ENCODE peak calls at places on chromosomes 11 and 22, in four cellular contexts. W is A549, C is stomach, L is kidney. K is an unnamed sample. For H3K9me3, the result is how much of the 10 kb centered on the place peaks cover.

GRCh38 chr11:35486446-35486845 is 39.0 kb downstream of the PAMR1 start:
- DNase-seq in W (peak), L (no peak), C (no peak), K (no peak)

GRCh38 chr11:61045271-61045670 is 57.0 kb upstream of the CD5 start:
- DNase-seq in C (no peak), W (no peak), L (no peak), K (no peak)

GRCh38 chr22:30742291-30743256 is 47.9 kb downstream of the OSBP2 start:
- DNase-seq in W (no peak), L (no peak), C (no peak), K (no peak)

GRCh38 chr11:70580036-70580805 is 181.9 kb downstream of the CTTN start:
- DNase-seq in C (no peak), L (peak), W (no peak), K (peak)

GRCh38 chr22:22463855-22464540 is 44.5 kb downstream of the ZNF280B start:
- DNase-seq in L (no peak), C (peak), W (peak), K (peak)

GRCh38 chr22:35620624-35621245 is 3.6 kb upstream of the MB start:
- DNase-seq in C (no peak), L (peak), W (no peak), K (no peak)

GRCh38 chr11:44899959-44900358 is 50.7 kb downstream of the TP53I11 start:
- DNase-seq in C (no peak), L (no peak), W (peak), K (peak)

GRCh38 chr11:31643831-31644230 is 134.3 kb downstream of the ELP4 start:
- DNase-seq in C (no peak), L (no peak), W (peak), K (no peak)

GRCh38 chr11:44883277-44883676 is 67.4 kb downstream of the TP53I11 start:
- DNase-seq in L (no peak), W (no peak), C (peak), K (no peak)

GRCh38 chr11:72736452-72737069 is 15.6 kb downstream of the ARAP1 start:
- DNase-seq in C (no peak), L (peak), W (peak), K (peak)

GRCh38 chr22:46425011-46425410 is 89.5 kb downstream of the TRMU start:
- DNase-seq in C (no peak), L (no peak), W (no peak), K (no peak)

GRCh38 chr22:27667121-27667843 is 134.3 kb downstream of the MN1 start:
- DNase-seq in C (no peak), W (no peak), L (no peak), K (no peak)

GRCh38 chr11:95750101-95750500 is 39.5 kb downstream of the FAM76B start:
- DNase-seq in L (no peak), C (no peak), W (no peak), K (no peak)

GRCh38 chr11:57277845-57278720 is 41.0 kb upstream of the APLNR start:
- DNase-seq in W (peak), C (peak), L (peak), K (peak)

GRCh38 chr11:31958086-31958735 is 132.7 kb upstream of the RCN1 start:
- DNase-seq in W (peak), L (no peak), C (peak), K (peak)

GRCh38 chr11:75406338-75406777 is 7.0 kb downstream of the RPS3 start:
- DNase-seq in C (no peak), L (no peak), W (no peak), K (no peak)

GRCh38 chr11:95092549-95093324 is 3.1 kb downstream of the ENDOD1 start:
- DNase-seq in W (peak), L (no peak), C (no peak), K (no peak)

GRCh38 chr11:59918987-59919589 is 19.1 kb upstream of the OOSP1 start:
- DNase-seq in C (peak), L (no peak), W (peak), K (no peak)

GRCh38 chr11:45662665-45663485 is 2.5 kb downstream of the CHST1 start:
- DNase-seq in C (no peak), L (peak), W (peak), K (no peak)

GRCh38 chr22:46247443-46247975 is 2.6 kb downstream of the CDPF1 start:
- DNase-seq in C (no peak), W (no peak), L (no peak), K (no peak)

GRCh38 chr11:37465221-37465620 is 867.2 kb upstream of the RAG2 start:
- DNase-seq in L (no peak), W (no peak), C (no peak), K (no peak)

GRCh38 chr11:120739780-120740179 is 228.2 kb downstream of the GRIK4 start:
- DNase-seq in L (no peak), C (no peak), W (no peak), K (no peak)

GRCh38 chr11:73388241-73389133 is 12.3 kb downstream of the RELT start:
- DNase-seq in W (no peak), C (peak), L (peak), K (no peak)

GRCh38 chr11:60310407-60310998 is 16.6 kb upstream of the MS4A6E start:
- DNase-seq in L (no peak), W (no peak), C (no peak), K (no peak)

GRCh38 chr11:43852057-43852636 is 28.5 kb upstream of the ALKBH3 start:
- DNase-seq in W (peak), L (no peak), C (peak), K (peak)

GRCh38 chr11:125165111-125165663 is 636 bp downstream of the PKNOX2 start:
- DNase-seq in C (peak), W (peak), L (peak), K (peak)

GRCh38 chr11:30586251-30587144 is at the start of gene MPPED2:
- DNase-seq in W (peak), L (peak), C (no peak), K (peak)

GRCh38 chr11:31355131-31355530 is 14.4 kb downstream of the DCDC1 start:
- DNase-seq in C (no peak), L (no peak), W (no peak), K (no peak)

GRCh38 chr11:105181100-105181499 is 41.5 kb upstream of the CARD18 start:
- DNase-seq in W (no peak), C (no peak), L (no peak), K (no peak)

GRCh38 chr11:26297179-26297970 is 34.6 kb upstream of the ANO3 start:
- DNase-seq in W (peak), C (no peak), L (no peak), K (no peak)

GRCh38 chr11:107482234-107482633 is 24.6 kb upstream of the CWF19L2 start:
- DNase-seq in C (no peak), W (no peak), L (no peak), K (no peak)

GRCh38 chr22:27526851-27527250 is 274.7 kb downstream of the MN1 start:
- DNase-seq in C (no peak), L (no peak), W (no peak), K (no peak)

GRCh38 chr11:120352405-120352804 is 16.2 kb downstream of the ARHGEF12 start:
- DNase-seq in C (no peak), L (no peak), W (no peak), K (no peak)

GRCh38 chr11:121304750-121305149 is 12.2 kb downstream of the SC5D start:
- DNase-seq in W (no peak), C (no peak), L (no peak), K (no peak)

GRCh38 chr22:46047841-46048595 is 71.1 kb upstream of the WNT7B start:
- DNase-seq in C (peak), W (no peak), L (peak), K (no peak)

GRCh38 chr11:14202263-14203173 is 156.5 kb downstream of the RRAS2 start:
- DNase-seq in W (no peak), L (no peak), C (no peak), K (no peak)

GRCh38 chr11:267491-267994 is 10.7 kb upstream of the NLRP6 start:
- DNase-seq in W (peak), L (peak), C (peak), K (no peak)

DNA sequence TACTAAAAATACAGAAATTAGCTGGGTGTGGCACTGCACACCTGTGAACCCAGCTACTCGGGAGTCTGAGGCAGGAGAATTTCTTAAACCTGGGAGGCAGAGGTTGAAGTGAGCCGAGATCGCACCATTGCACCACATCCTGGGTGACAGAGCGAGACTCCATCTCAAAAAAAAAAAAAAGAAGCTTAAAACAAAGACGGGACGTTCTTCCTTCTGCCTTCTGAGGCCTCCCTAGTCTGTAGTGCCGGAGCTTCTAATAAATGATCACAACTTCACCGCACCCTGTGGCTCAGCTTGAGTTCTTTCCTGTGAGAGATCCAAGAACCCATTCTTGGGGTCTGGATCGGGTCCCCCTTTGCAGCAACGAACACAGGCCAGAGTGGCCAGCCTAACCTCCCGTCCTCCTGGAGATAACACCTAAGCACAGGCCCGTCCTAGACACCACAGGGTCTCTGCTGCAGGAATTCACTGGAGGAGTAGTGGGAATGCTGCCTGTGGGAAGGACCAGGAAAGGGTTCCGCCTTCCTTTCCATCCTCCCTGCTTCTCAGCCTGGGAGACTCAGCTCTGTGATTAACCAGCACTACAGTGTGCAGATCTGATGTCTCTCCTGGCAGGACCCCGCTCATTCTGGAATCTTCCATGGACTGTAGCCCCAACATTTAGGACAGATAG is 2.2 kb upstream of the APOBEC3H start:
- DNase-seq in C (no peak), L (no peak), W (no peak), K (no peak)
- H3K27ac ChIP-seq in C (no peak), L (no peak), W (no peak), K (no peak)

DNA sequence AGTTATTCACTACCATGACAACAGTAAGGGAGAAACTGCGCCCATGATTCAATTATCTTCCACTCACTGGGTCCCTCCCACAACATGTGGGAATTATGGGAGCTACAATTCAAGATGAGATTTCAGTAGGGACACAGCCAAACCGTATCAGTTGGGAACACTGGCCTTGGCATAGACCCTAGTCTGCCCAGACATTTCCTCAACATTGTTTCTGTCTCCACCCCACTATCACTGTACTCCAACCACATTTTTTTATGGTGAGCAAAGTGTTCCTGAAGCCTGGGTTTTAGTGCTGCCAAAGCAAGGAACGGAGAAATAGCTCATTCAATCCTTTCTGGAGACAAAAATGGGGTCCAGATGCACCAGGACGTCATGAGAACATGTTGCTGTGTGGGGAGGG is 122.6 kb upstream of the CCDC179 start:
- DNase-seq in W (no peak), C (no peak), L (no peak), K (no peak)
- H3K9me3 ChIP-seq in W (under half), C (under half), L (under half), K (under half)

DNA sequence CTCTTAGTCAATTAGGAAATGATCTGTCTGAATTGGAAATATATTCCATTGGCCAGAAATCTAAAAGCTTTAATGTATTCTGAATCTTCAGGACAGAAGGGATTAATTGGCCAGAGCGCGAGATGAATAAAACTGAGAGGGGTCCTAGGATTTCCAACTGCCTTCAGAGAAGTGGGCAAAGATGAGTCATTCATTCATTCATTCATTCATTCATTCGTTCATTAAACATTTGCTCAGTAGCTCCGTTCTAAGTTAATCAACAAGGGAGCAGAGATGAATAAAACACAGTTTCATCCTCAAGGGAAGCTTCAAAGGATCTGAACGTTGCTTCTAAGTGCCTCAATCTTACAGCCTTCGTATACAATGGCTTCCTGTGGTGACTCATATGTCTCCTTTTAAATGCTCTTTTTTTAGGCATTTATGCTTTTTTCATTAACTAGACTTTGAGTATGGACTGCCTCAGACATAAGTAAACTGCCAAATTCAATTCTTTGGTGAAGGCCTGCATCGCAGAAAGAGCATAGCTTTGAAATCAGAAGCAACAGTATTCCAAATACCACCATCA is 537.4 kb upstream of the CCDC90B start:
- DNase-seq in W (no peak), L (no peak), C (no peak), K (no peak)
- TF ChIP-seq CTCF in W (no peak), L (no peak), C (no peak), K (no peak)

GRCh38 chr11:77396305-77396704 is 77.6 kb downstream of the PAK1 start:
- DNase-seq in C (no peak), L (no peak), W (no peak), K (no peak)
- H3K27ac ChIP-seq in C (no peak), L (no peak), W (no peak), K (no peak)

DNA sequence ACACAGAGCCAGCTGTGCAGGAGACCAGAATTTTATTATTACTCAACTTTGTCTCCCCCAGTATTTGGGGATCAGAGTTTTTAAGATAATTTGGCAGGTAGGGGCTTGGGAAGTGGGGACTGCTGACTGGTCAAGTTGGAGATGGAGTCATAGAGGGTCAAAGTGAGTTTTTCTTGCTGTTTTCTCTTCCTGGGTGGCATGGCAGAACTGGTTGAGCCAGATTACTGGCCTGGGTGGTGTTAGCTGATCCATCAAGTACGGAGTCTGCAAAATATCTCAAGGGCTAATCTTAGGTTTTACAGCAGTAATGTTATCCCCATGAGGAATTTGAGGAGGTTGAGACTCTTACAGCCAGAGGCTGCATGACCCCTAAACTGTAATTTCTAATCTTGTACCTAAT is 153.5 kb downstream of the OR4C45 start:
- DNase-seq in W (no peak), C (no peak), L (no peak), K (no peak)
- H3K9me3 ChIP-seq in W (under half), C (under half), L (under half), K (under half)

GRCh38 chr22:17997456-17997855 is 26.9 kb downstream of the MICAL3 start:
- DNase-seq in W (no peak), C (no peak), L (no peak), K (no peak)

GRCh38 chr22:18000441-18001039 is 23.8 kb downstream of the MICAL3 start:
- DNase-seq in W (no peak), C (no peak), L (peak), K (peak)

GRCh38 chr22:17999851-18000250 is 24.5 kb downstream of the MICAL3 start:
- DNase-seq in L (no peak), W (no peak), C (no peak), K (no peak)

GRCh38 chr22:17998913-17999312 is 25.4 kb downstream of the MICAL3 start:
- DNase-seq in L (no peak), C (no peak), W (no peak), K (no peak)

GRCh38 chr22:18001040-18001893 is 23.1 kb downstream of the MICAL3 start:
- DNase-seq in C (peak), L (peak), W (peak), K (peak)
- TF ChIP-seq CTCF in C (no peak), L (peak), W (peak), K (no peak)

GRCh38 chr11:116422556-116422955 is 350.2 kb downstream of the BUD13 start:
- DNase-seq in C (no peak), L (no peak), W (no peak), K (no peak)
- H3K27ac ChIP-seq in C (no peak), L (no peak), W (no peak), K (no peak)

DNA sequence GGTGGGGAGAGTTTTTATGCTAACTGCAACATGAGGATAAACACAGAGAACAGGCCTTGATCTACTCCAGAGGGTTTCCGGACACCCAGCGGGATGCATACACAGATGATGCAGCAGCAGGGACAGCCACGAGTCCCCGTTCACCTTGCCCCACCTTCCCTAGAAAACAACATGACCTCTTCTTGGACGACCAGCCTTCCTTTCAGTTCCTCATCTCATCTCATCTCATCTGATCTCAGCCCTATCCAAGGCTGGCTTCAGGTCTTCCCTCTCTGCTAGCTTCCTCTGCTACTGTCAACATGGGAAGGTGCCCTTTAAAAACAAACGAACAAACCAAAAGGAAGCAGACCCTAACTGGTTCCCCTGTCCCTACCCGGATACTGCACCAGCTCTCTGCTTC is 1356.2 kb downstream of the TBC1D22A start:
- DNase-seq in L (no peak), W (no peak), C (no peak), K (no peak)
- H3K9me3 ChIP-seq in L (under half), W (under half), C (under half), K (under half)

GRCh38 chr22:40157546-40157945 is 20.2 kb upstream of the TNRC6B start:
- DNase-seq in C (no peak), W (no peak), L (no peak), K (no peak)

GRCh38 chr22:40153186-40153585 is 24.5 kb upstream of the TNRC6B start:
- DNase-seq in W (no peak), C (no peak), L (no peak), K (no peak)

GRCh38 chr22:40153705-40154104 is 24.0 kb upstream of the TNRC6B start:
- DNase-seq in C (no peak), L (no peak), W (no peak), K (no peak)

GRCh38 chr22:40161182-40161581 is 16.5 kb upstream of the TNRC6B start:
- DNase-seq in L (no peak), W (no peak), C (no peak), K (no peak)

DNA sequence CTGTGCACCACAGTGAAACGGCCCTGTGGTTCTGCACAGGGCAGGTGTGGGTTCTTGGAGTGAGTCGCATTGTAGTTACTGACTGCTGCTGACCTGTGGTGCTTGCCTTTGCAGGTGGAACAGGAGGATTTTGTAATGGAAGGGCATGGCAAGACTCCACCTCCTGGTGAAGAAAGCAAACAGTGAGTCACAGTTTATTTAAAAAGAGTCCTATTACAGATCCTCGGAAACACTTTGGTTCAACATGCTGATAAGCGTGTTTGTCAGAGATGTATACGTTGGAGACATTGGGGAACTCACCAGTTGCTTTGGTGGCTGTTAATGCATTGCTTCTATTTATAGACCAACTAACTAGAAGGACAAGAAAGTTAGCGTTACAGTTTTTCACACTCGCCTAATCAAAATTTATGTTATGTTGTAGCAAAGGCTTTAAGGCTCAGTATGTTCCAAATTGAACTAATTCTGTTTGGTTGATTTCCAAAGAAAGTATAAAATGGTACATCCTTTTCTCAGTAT is 21.7 kb upstream of the TNRC6B start:
- DNase-seq in W (peak), C (peak), L (no peak), K (peak)
- TF ChIP-seq CTCF in W (no peak), C (no peak), L (peak), K (peak)

GRCh38 chr22:37998543-37998942 is 14.2 kb upstream of the SOX10 start:
- DNase-seq in L (no peak), W (no peak), C (no peak), K (no peak)

GRCh38 chr22:37996079-37996478 is 11.7 kb upstream of the SOX10 start:
- DNase-seq in L (no peak), C (no peak), W (no peak), K (no peak)

GRCh38 chr22:37996515-37997246 is 12.3 kb upstream of the SOX10 start:
- DNase-seq in L (no peak), W (no peak), C (no peak), K (no peak)

GRCh38 chr22:37999640-38000272 is 15.4 kb upstream of the SOX10 start:
- DNase-seq in C (no peak), L (no peak), W (peak), K (no peak)

GRCh38 chr22:37999236-37999635 is 14.9 kb upstream of the SOX10 start:
- DNase-seq in W (no peak), C (no peak), L (no peak), K (no peak)
- H3K27ac ChIP-seq in W (no peak), C (no peak), L (no peak), K (no peak)

K was measured in thyroid gland.